ENCODE peak calls at places on chromosome 21, in four cellular contexts. E, S, J and B are unnamed samples.
A peak's percentile ranks its signal among the peaks of the same experiment; 100 is the strongest.

GRCh38 chr21:25721987-25722386 is 12.7 kb downstream of the ATP5PF start:
- DNase-seq in E (no peak), S (no peak), J (no peak), B (no peak)

GRCh38 chr21:36347962-36348328 is 27.9 kb downstream of the MORC3 start:
- DNase-seq in E (no peak), S (no peak), J (no peak), B (no peak)

GRCh38 chr21:31624961-31625491 is 34.5 kb upstream of the SOD1 start:
- DNase-seq in E (no peak), S (no peak), J (no peak), B (no peak)

GRCh38 chr21:37319551-37319950 is 47.0 kb upstream of the DYRK1A start:
- DNase-seq in E (no peak), S (no peak), J (no peak), B (no peak)

GRCh38 chr21:38819719-38820147 is 14.0 kb downstream of the ETS2 start:
- DNase-seq in E (no peak), S (no peak), J (no peak), B (no peak)

GRCh38 chr21:37904879-37905278 is 11.4 kb downstream of the KCNJ6 start:
- DNase-seq in E (no peak), S (no peak), J (no peak), B (no peak)

GRCh38 chr21:36117276-36117675 is 17.6 kb upstream of the CBR3 start:
- DNase-seq in E (no peak), S (no peak), J (no peak), B (no peak)

GRCh38 chr21:37153935-37154350 is 80.9 kb downstream of the TTC3 start:
- DNase-seq in E (no peak), S (no peak), J (no peak), B (no peak)

GRCh38 chr21:26177187-26177586 is 6.6 kb upstream of the APP start:
- DNase-seq in E (no peak), S (no peak), J (no peak), B (no peak)

GRCh38 chr21:31599563-31599962 is 59.9 kb upstream of the SOD1 start:
- DNase-seq in E (no peak), S (no peak), J (no peak), B (no peak)

GRCh38 chr21:15978158-15978805 is 248.5 kb downstream of the USP25 start:
- DNase-seq in E (no peak), S (no peak), J (no peak), B (no peak)

GRCh38 chr21:17270234-17270633 is 242.6 kb upstream of the CXADR start:
- DNase-seq in E (no peak), S (no peak), J (no peak), B (no peak)

GRCh38 chr21:25733859-25734653 is 648 bp downstream of the ATP5PF start:
- DNase-seq in E (no peak), S (no peak), J (peak; percentile 72), B (no peak)

GRCh38 chr21:37837381-37837780 is 78.9 kb downstream of the KCNJ6 start:
- DNase-seq in E (no peak), S (no peak), J (no peak), B (no peak)

GRCh38 chr21:26834181-26834945 is 10.8 kb downstream of the ADAMTS1 start:
- DNase-seq in E (no peak), S (no peak), J (no peak), B (no peak)

GRCh38 chr21:38619865-38620513 is 121.7 kb upstream of the ERG start:
- DNase-seq in E (no peak), S (no peak), J (no peak), B (no peak)

GRCh38 chr21:17819878-17820232 is 699 bp upstream of the C21orf91 start:
- DNase-seq in E (no peak), S (no peak), J (no peak), B (no peak)

GRCh38 chr21:44778499-44778911 is 23.1 kb downstream of the UBE2G2 start:
- DNase-seq in E (no peak), S (no peak), J (no peak), B (no peak)

GRCh38 chr21:44778094-44778493 is 23.5 kb downstream of the UBE2G2 start:
- DNase-seq in E (no peak), S (no peak), J (no peak), B (no peak)

GRCh38 chr21:44774972-44775371 is 26.6 kb downstream of the UBE2G2 start:
- DNase-seq in E (no peak), S (no peak), J (no peak), B (no peak)

GRCh38 chr21:44771896-44772525 is 29.6 kb downstream of the UBE2G2 start:
- DNase-seq in E (no peak), S (no peak), J (peak; percentile 48), B (no peak)

DNA sequence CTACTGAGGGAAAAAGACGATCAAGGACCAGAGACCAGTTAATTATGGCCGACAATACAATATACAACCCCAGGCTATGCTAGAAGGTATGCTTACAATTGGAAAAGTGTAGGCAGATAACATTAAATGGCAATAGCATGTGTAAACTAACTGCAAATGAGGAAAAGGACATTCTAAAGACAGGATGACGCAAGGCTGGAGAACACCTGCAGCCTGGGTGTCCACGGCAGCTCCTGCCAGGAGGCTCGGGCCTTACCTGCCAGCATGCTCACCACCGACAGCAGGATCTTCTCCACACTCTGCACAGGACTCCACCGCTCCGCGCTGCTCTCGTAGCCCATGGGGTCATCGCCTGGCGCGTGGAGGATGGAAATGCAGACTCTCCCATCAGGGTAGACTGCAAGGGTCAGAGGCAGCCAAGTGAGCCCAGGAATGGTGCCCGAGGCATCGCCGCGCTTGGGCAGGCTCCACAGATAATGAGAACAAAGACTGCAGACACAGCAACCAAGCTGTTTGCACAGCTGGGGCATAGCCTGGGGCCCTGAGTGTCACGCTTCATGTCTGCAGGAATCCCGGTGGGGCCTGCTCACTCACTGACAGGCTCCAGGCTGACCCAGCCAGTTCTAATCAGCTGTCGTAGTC is 28.2 kb downstream of the UBE2G2 start:
- DNase-seq in E (no peak), S (no peak), J (peak; percentile 49), B (no peak)
- H3K4me3 ChIP-seq in E (no peak overlapping the region), S (no peak overlapping the region), J (no peak overlapping the region), B (no peak overlapping the region)

DNA sequence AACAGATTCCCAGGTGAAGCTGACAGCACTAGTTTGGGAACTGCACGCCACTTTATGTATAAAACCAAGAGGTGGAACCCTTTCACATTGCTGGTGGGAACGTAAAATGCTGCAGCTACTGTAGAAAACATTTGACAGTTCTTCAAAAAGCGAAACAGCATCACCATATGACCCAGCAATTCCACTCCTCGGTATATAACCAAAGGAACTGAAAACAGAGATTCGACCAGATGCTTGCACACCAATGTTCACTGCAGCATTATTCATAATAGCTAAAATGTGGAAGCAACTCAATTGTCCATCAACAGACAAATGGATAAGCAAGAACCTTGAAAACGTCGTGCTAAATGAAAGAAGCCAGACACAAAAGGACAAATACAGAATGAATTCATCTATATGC is 17.5 kb downstream of the RSPH1 start:
- DNase-seq in E (no peak), S (no peak), J (no peak), B (no peak)
- H3K4me3 ChIP-seq in E (no peak overlapping the region), S (no peak overlapping the region), J (no peak overlapping the region), B (no peak overlapping the region)

DNA sequence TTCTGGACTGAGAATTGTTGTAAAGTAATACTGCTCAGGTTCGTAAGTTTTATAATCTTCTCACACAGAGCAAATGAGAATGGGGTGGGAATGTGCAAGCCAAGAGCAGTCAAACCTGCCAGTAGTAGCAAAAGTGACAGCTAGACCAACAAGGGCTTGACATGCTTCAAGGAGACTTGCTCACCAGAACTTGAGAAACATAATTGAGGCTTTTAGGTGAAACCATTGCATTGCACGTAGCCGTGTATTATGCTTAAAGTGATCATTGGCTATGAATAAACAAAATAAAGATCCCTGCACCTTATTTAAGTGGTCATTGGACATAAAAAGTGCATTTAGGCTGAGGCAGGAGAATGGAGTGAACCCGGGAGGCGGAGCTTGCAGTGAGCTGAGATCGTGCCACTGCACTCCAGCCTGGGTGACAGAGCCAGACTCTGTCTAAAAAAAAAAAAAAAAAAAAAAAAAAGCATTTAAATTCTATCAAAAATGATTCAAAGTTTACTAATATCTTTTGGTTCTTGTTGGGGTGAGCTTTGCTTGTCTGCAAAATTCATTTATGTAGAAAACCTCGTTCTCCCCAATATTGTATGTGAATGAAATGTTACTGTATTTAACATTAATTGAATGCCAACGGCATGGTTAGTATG is 11.8 kb upstream of the CCT8 start:
- DNase-seq in E (no peak), S (no peak), J (no peak), B (no peak)
- H3K4me3 ChIP-seq in E (no peak overlapping the region), S (no peak overlapping the region), J (no peak overlapping the region), B (no peak overlapping the region)

DNA sequence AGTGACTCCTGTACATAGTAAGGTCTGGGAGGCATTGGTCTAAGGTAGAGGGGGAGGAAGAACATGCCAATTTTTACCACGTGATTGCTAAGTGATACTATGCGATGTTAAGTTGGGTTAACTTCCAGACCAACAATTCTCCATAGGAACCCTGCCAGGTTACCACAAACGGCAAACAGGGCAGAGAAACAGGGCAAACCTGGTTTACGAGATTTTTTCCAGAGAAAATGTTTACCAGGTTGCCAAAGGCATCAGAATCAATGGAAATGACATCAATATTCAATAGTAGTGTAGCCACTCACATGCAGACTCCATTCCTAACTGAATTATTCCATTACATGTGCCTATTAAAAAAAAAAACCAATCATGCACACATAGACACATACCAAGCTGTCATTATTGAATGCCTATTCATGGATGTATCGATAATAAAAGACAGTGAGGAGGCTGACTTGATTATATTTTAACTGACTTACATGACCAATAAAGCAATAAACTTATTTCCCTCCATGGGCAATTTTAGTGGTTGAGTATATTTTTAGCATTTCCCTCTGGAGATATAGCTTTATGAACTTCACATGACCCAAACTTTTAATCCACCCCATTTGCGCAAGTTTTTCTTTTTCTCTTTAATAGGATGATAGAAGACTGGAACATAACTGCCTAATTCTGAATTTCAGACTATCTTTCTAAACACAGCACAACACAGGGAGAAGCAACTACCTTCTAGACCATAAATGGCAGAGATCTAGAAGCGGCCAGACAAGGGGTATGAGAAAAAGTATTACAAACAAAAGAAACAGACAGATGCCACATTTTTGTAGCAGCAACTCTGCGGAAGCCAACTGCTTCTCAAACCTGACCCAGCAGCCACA is 40.6 kb upstream of the KCNE1 start:
- DNase-seq in E (no peak), S (no peak), J (no peak), B (no peak)
- H3K4me3 ChIP-seq in E (no peak overlapping the region), S (no peak overlapping the region), J (no peak overlapping the region), B (no peak overlapping the region)

DNA sequence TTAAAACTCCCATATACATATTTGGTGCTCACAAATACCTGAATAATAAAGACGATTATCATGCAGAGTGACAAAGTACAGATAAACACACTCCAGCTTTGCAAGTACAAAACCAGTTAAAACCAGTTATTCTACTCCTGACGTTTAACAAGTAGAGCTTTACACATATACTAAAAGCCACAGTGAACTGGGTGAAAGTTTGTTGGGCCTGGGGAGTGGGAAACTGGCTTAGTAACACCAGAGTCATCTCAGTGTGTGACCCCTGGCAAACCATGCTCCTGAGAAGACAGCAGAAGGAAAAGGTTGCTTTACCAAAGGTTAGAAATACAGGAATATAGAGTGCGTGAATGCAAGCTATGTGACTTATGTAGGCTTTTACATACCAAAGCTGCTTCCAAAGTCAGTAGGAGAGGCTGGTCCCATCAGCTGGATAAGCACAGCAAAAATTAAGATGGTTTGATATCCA is 148.1 kb downstream of the NRIP1 start:
- DNase-seq in E (no peak), S (no peak), J (no peak), B (no peak)
- H3K4me3 ChIP-seq in E (no peak overlapping the region), S (no peak overlapping the region), J (no peak overlapping the region), B (no peak overlapping the region)

DNA sequence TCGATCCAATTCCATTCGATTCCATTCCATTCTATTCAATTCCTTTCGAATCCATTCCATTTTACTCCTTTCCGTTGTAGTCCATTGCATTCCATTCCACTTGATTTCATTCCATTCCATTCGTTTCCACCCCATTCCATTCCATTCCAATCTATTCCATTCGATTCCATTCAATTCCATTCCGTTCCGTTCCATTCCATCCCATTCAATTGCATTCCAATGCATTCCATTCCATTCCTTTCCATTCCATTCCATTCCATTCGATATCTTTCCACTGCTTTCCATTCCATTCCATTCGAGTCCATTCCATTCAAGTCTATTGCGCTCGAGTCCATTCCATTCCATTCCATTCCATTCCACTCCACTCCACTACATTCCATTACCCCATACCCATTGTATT is 2568.7 kb upstream of the TPTE start:
- DNase-seq in E (no peak), S (no peak), J (no peak), B (no peak)
- H3K4me3 ChIP-seq in E (no peak overlapping the region), S (no peak overlapping the region), J (no peak overlapping the region), B (no peak overlapping the region)